ENCODE peak calls at places on chromosomes 1 and 21, in seven cellular contexts. One of them, this sample, is unnamed.

GRCh38 chr1:246566808-246567154 is 525 bp downstream of the CNST start:
- DNase-seq in neuronal stem cell: no peak
- DNase-seq in trophoblast cell: no peak
- DNase-seq in IMR-90: peak; percentile 17
- DNase-seq in H1: no peak
- DNase-seq in mesenchymal stem cell: no peak
- DNase-seq in mesendoderm: no peak
- DNase-seq in this sample: no peak

GRCh38 chr1:212413902-212414327 is 771 bp downstream of the PACC1 start:
- DNase-seq in mesenchymal stem cell: peak; percentile 23
- DNase-seq in trophoblast cell: no peak
- DNase-seq in neuronal stem cell: no peak
- DNase-seq in IMR-90: peak; percentile 14
- DNase-seq in mesendoderm: no peak
- DNase-seq in H1: no peak
- DNase-seq in this sample: peak; percentile 30

GRCh38 chr1:206575165-206575893 is 36.9 kb downstream of the EIF2D start:
- DNase-seq in IMR-90: peak; percentile 87
- DNase-seq in mesenchymal stem cell: peak; percentile 44
- DNase-seq in mesendoderm: no peak
- DNase-seq in neuronal stem cell: no peak
- DNase-seq in trophoblast cell: peak; percentile 37
- DNase-seq in H1: no peak
- DNase-seq in this sample: no peak

GRCh38 chr1:234533975-234534876 is 55.2 kb upstream of the TARBP1 start:
- DNase-seq in mesenchymal stem cell: peak; percentile 94
- DNase-seq in neuronal stem cell: no peak
- DNase-seq in trophoblast cell: peak; percentile 64
- DNase-seq in mesendoderm: no peak
- DNase-seq in IMR-90: peak; percentile 98
- DNase-seq in H1: no peak
- DNase-seq in this sample: no peak

GRCh38 chr1:201662646-201663045 is 123.7 kb downstream of the NAV1 start:
- DNase-seq in neuronal stem cell: no peak
- DNase-seq in IMR-90: no peak
- DNase-seq in mesenchymal stem cell: no peak
- DNase-seq in trophoblast cell: no peak
- DNase-seq in H1: no peak
- DNase-seq in mesendoderm: no peak
- DNase-seq in this sample: no peak

GRCh38 chr1:201648911-201649775 is 110.2 kb downstream of the NAV1 start:
- DNase-seq in neuronal stem cell: peak; percentile 29
- DNase-seq in trophoblast cell: no peak
- DNase-seq in IMR-90: peak; percentile 40
- DNase-seq in mesendoderm: peak; percentile 69
- DNase-seq in H1: no peak
- DNase-seq in mesenchymal stem cell: peak; percentile 55
- DNase-seq in this sample: peak; percentile 82

GRCh38 chr1:161921990-161922389 is 101.7 kb downstream of the OLFML2B start:
- DNase-seq in mesenchymal stem cell: peak; percentile 34
- DNase-seq in mesendoderm: no peak
- DNase-seq in neuronal stem cell: no peak
- DNase-seq in trophoblast cell: no peak
- DNase-seq in H1: no peak
- DNase-seq in IMR-90: peak; percentile 68
- DNase-seq in this sample: no peak

GRCh38 chr1:234716907-234717375 is 107.0 kb upstream of the IRF2BP2 start:
- DNase-seq in trophoblast cell: no peak
- DNase-seq in IMR-90: no peak
- DNase-seq in H1: no peak
- DNase-seq in neuronal stem cell: no peak
- DNase-seq in mesendoderm: no peak
- DNase-seq in mesenchymal stem cell: peak; percentile 59
- DNase-seq in this sample: no peak

GRCh38 chr1:93967276-93967675 is 58.0 kb upstream of the GCLM start:
- DNase-seq in H1: no peak
- DNase-seq in mesenchymal stem cell: no peak
- DNase-seq in mesendoderm: no peak
- DNase-seq in trophoblast cell: no peak
- DNase-seq in IMR-90: no peak
- DNase-seq in neuronal stem cell: no peak
- DNase-seq in this sample: no peak

GRCh38 chr1:156508205-156508954 is 7.8 kb upstream of the MEF2D start:
- DNase-seq in H1: no peak
- DNase-seq in trophoblast cell: no peak
- DNase-seq in IMR-90: peak; percentile 80
- DNase-seq in neuronal stem cell: no peak
- DNase-seq in mesenchymal stem cell: peak; percentile 61
- DNase-seq in mesendoderm: peak; percentile 49
- DNase-seq in this sample: no peak

DNA sequence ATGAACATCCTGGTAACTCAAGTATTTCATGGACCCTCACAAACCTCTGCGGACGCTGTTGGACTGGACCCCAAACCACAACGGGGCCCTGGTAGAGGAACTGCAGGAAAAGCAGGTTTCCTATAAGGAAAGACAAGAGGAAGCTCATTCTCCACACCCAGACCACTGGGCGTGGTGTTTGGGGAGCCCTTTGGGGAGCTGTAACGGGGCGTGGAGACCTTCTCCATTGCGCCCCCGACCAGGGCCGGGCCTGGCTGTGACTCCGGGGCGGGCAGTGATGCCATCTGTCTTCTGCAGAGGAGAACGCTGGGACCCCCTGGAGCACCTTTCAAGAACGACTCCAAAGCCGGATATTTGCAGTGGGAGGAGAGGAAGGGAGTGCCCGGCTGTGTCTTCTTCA is 30.0 kb upstream of the AGPAT3 start:
- DNase-seq in mesendoderm: no peak
- DNase-seq in neuronal stem cell: no peak
- DNase-seq in H1: no peak
- DNase-seq in IMR-90: no peak
- DNase-seq in mesenchymal stem cell: no peak
- DNase-seq in trophoblast cell: no peak
- DNase-seq in this sample: no peak
- H2BK120ac ChIP-seq in mesendoderm: no peak overlapping the region
- H2BK120ac ChIP-seq in neuronal stem cell: no peak overlapping the region
- H2BK120ac ChIP-seq in H1: no peak overlapping the region
- H2BK120ac ChIP-seq in IMR-90: no peak overlapping the region
- H2BK120ac ChIP-seq in mesenchymal stem cell: no peak overlapping the region
- H2BK120ac ChIP-seq in trophoblast cell: no peak overlapping the region
- H2BK120ac ChIP-seq in this sample: no peak overlapping the region

DNA sequence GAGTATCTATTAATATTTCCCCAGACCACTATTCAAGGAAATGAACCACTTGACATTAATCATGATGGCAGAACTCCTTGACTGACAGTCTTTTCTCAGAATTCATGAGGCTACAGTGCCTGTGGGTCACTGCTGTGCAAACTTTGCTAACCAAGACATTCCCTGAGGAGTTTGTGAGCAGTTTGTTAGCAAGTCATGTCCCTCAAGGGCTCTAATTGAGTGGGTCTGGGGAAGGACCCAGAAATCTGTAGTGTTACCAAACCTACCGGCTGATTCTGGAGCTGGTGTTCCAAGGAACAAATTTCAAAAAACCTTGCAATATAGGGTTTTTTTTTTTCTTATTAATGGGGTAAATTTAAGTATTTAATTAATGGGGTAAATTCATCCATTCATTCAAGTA is 103.2 kb upstream of the VANGL1 start:
- DNase-seq in mesenchymal stem cell: no peak
- DNase-seq in trophoblast cell: no peak
- DNase-seq in IMR-90: no peak
- DNase-seq in H1: no peak
- DNase-seq in mesendoderm: no peak
- DNase-seq in neuronal stem cell: no peak
- DNase-seq in this sample: no peak
- H2BK120ac ChIP-seq in mesenchymal stem cell: no peak overlapping the region
- H2BK120ac ChIP-seq in trophoblast cell: no peak overlapping the region
- H2BK120ac ChIP-seq in IMR-90: no peak overlapping the region
- H2BK120ac ChIP-seq in H1: no peak overlapping the region
- H2BK120ac ChIP-seq in mesendoderm: no peak overlapping the region
- H2BK120ac ChIP-seq in neuronal stem cell: no peak overlapping the region
- H2BK120ac ChIP-seq in this sample: no peak overlapping the region

GRCh38 chr1:53766194-53766748 is 27.3 kb upstream of the GLIS1 start:
- DNase-seq in mesendoderm: no peak
- DNase-seq in IMR-90: no peak
- DNase-seq in H1: no peak
- DNase-seq in neuronal stem cell: no peak
- DNase-seq in mesenchymal stem cell: peak; percentile 14
- DNase-seq in trophoblast cell: no peak
- DNase-seq in this sample: no peak
- H2BK120ac ChIP-seq in mesendoderm: no peak overlapping the region
- H2BK120ac ChIP-seq in IMR-90: peak overlapping the region; percentile 50
- H2BK120ac ChIP-seq in H1: no peak overlapping the region
- H2BK120ac ChIP-seq in neuronal stem cell: no peak overlapping the region
- H2BK120ac ChIP-seq in mesenchymal stem cell: no peak overlapping the region
- H2BK120ac ChIP-seq in trophoblast cell: no peak overlapping the region
- H2BK120ac ChIP-seq in this sample: no peak overlapping the region

GRCh38 chr1:115133440-115133839 is 44.1 kb upstream of the TSPAN2 start:
- DNase-seq in H1: no peak
- DNase-seq in trophoblast cell: no peak
- DNase-seq in neuronal stem cell: no peak
- DNase-seq in mesenchymal stem cell: peak; percentile 6
- DNase-seq in mesendoderm: peak; percentile 60
- DNase-seq in IMR-90: peak; percentile 68
- DNase-seq in this sample: no peak

GRCh38 chr1:115129071-115129640 is 39.9 kb upstream of the TSPAN2 start:
- DNase-seq in trophoblast cell: no peak
- DNase-seq in IMR-90: no peak
- DNase-seq in neuronal stem cell: no peak
- DNase-seq in mesenchymal stem cell: no peak
- DNase-seq in H1: no peak
- DNase-seq in mesendoderm: no peak
- DNase-seq in this sample: no peak

GRCh38 chr1:115127539-115127938 is 38.2 kb upstream of the TSPAN2 start:
- DNase-seq in IMR-90: no peak
- DNase-seq in H1: no peak
- DNase-seq in trophoblast cell: no peak
- DNase-seq in neuronal stem cell: no peak
- DNase-seq in mesendoderm: no peak
- DNase-seq in mesenchymal stem cell: no peak
- DNase-seq in this sample: no peak

GRCh38 chr1:115134231-115134630 is 44.9 kb upstream of the TSPAN2 start:
- DNase-seq in neuronal stem cell: no peak
- DNase-seq in trophoblast cell: no peak
- DNase-seq in mesendoderm: no peak
- DNase-seq in mesenchymal stem cell: no peak
- DNase-seq in IMR-90: no peak
- DNase-seq in H1: no peak
- DNase-seq in this sample: no peak

DNA sequence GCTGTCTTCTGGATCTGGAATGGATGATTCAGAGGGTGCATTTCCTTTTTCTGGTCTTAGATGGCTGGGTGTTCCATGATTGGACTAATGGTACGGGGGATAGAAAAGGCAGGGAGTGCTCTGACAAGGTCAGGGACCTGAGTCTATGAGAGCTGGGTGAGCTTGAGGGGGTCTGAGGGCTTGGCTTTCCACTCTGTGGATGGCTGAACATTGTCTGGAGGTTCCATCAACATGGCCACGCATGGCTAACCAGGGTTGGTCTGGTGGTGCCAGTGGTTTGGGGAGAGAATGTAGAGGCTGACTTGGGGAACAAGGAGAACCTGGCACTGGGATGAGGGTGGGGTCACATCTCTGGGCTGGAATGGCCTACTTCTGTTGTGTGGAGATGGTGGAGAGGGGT is 41.5 kb upstream of the TSPAN2 start:
- DNase-seq in trophoblast cell: no peak
- DNase-seq in neuronal stem cell: no peak
- DNase-seq in IMR-90: no peak
- DNase-seq in mesendoderm: no peak
- DNase-seq in H1: no peak
- DNase-seq in mesenchymal stem cell: no peak
- DNase-seq in this sample: no peak
- H2BK120ac ChIP-seq in trophoblast cell: no peak overlapping the region
- H2BK120ac ChIP-seq in neuronal stem cell: no peak overlapping the region
- H2BK120ac ChIP-seq in IMR-90: no peak overlapping the region
- H2BK120ac ChIP-seq in mesendoderm: no peak overlapping the region
- H2BK120ac ChIP-seq in H1: no peak overlapping the region
- H2BK120ac ChIP-seq in mesenchymal stem cell: no peak overlapping the region
- H2BK120ac ChIP-seq in this sample: no peak overlapping the region

DNA sequence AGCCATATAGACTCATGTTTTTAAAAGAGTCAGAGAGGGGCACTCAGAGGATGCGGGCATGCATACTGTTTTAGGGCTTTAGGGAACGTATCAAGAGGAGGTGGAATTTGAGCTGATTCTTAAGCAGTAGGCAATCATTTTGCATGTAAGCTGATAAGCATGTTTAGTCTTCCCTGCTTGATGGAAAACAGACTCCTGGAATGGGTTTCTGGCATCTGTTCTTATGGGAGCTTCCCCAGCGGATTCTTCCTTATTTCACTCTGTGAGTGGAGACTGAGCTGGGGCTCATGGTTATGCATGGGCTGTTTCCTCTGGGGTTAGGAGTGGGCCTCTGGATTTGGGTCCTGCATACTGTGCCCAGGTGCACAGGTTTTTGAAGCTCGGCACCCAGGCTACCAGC is 93.4 kb downstream of the DIRAS3 start:
- DNase-seq in mesendoderm: peak; percentile 49
- DNase-seq in mesenchymal stem cell: peak; percentile 78
- DNase-seq in H1: no peak
- DNase-seq in IMR-90: peak; percentile 50
- DNase-seq in trophoblast cell: no peak
- DNase-seq in neuronal stem cell: no peak
- DNase-seq in this sample: no peak
- H2BK120ac ChIP-seq in mesendoderm: no peak overlapping the region
- H2BK120ac ChIP-seq in mesenchymal stem cell: no peak overlapping the region
- H2BK120ac ChIP-seq in H1: no peak overlapping the region
- H2BK120ac ChIP-seq in IMR-90: no peak overlapping the region
- H2BK120ac ChIP-seq in trophoblast cell: peak overlapping the region; percentile 74
- H2BK120ac ChIP-seq in neuronal stem cell: no peak overlapping the region
- H2BK120ac ChIP-seq in this sample: no peak overlapping the region

DNA sequence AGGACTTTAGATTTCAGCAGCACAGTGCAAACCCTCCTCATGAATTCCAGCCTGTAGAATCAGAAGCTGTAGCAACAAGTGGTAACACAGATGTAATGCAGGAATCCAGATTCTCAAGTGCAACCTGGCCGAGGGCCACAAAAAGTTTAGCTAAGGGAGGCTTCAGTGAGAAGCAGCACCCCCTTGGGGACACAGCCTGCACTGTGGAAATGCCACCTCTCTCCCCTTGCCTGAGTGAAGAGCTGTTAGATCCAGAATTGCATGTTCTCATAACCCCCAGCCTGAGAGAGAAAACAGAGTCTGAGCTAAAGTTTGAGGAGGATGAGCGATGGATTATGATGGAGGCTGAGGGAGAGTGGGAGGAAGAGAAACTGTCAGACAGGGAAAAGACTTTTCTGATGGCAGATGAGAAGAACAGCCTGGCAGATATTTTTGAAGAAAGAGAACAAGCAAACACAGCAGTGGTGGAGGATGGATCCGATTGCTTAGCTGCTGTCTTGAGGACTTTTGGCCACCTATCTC is 80.5 kb upstream of the BMP8A start:
- DNase-seq in trophoblast cell: peak; percentile 29
- DNase-seq in neuronal stem cell: peak; percentile 30
- DNase-seq in mesendoderm: peak; percentile 89
- DNase-seq in mesenchymal stem cell: peak; percentile 94
- DNase-seq in H1: no peak
- DNase-seq in IMR-90: peak; percentile 94
- DNase-seq in this sample: peak; percentile 65
- H2BK120ac ChIP-seq in trophoblast cell: no peak overlapping the region
- H2BK120ac ChIP-seq in neuronal stem cell: no peak overlapping the region
- H2BK120ac ChIP-seq in mesendoderm: no peak overlapping the region
- H2BK120ac ChIP-seq in mesenchymal stem cell: no peak overlapping the region
- H2BK120ac ChIP-seq in H1: no peak overlapping the region
- H2BK120ac ChIP-seq in IMR-90: no peak overlapping the region
- H2BK120ac ChIP-seq in this sample: no peak overlapping the region